ENCODE peak calls at places on chromosomes 16 and 17, in four cellular contexts. O is left cardiac atrium; J is Panc1; F is activated CD8-positive, alpha-beta T cell treated with anti-CD3 and anti-CD28 coated beads, Interleukin-2, amount 10 ng/mL, durations not matched to agents 7 days and 5 days. H is an unnamed sample.

GRCh38 chr17:29677139-29677834 is 54.6 kb upstream of the CORO6 start:
- ATAC-seq in O (peak; percentile 85), F (no peak), J (no peak), H (no peak)

GRCh38 chr16:10888320-10888937 is 11.4 kb downstream of the CIITA start:
- ATAC-seq in F (no peak), O (no peak), J (no peak), H (no peak)

GRCh38 chr17:76981545-76982295 is 113.5 kb downstream of the MGAT5B start:
- ATAC-seq in F (no peak), O (no peak), J (no peak), H (no peak)

GRCh38 chr16:15754821-15755534 is 101.8 kb downstream of the MYH11 start:
- ATAC-seq in O (no peak), F (no peak), J (no peak), H (no peak)

GRCh38 chr16:49018259-49018931 is 263.2 kb downstream of the CBLN1 start:
- ATAC-seq in J (no peak), F (no peak), O (no peak), H (no peak)

GRCh38 chr16:84897911-84898377 is 78.2 kb downstream of the CRISPLD2 start:
- ATAC-seq in O (peak; percentile 15), F (no peak), J (no peak), H (no peak)

GRCh38 chr17:65931246-65932149 is 260.4 kb downstream of the CEP112 start:
- ATAC-seq in F (no peak), O (peak; percentile 88), J (no peak), H (no peak)

GRCh38 chr17:78252111-78252634 is 20.7 kb downstream of the TMEM235 start:
- ATAC-seq in F (peak; percentile 50), J (no peak), O (no peak), H (no peak)

GRCh38 chr16:22091721-22092120 is 620 bp upstream of the VWA3A start:
- ATAC-seq in J (peak; percentile 17), F (no peak), O (no peak), H (no peak)

GRCh38 chr17:48718162-48718780 is 4.0 kb downstream of the PRAC1 start:
- ATAC-seq in O (no peak), F (no peak), J (no peak), H (no peak)

GRCh38 chr17:64091571-64091970 is 38.4 kb downstream of the ERN1 start:
- ATAC-seq in F (peak; percentile 21), J (no peak), O (no peak), H (no peak)

GRCh38 chr17:37481001-37481665 is 8.6 kb upstream of the DUSP14 start:
- ATAC-seq in J (no peak), O (no peak), F (no peak), H (no peak)

GRCh38 chr17:80941743-80942211 is 49.9 kb upstream of the CHMP6 start:
- ATAC-seq in J (no peak), O (peak; percentile 39), F (no peak), H (no peak)

GRCh38 chr16:68472581-68472980 is 24.3 kb upstream of the SMPD3 start:
- ATAC-seq in J (no peak), O (no peak), F (no peak), H (no peak)

GRCh38 chr16:30000768-30001631 is 5.0 kb downstream of the INO80E start:
- ATAC-seq in J (no peak), O (no peak), F (no peak), H (no peak)

GRCh38 chr16:13429411-13429810 is 490.5 kb upstream of the ERCC4 start:
- ATAC-seq in J (no peak), F (no peak), O (no peak), H (no peak)

GRCh38 chr17:38463451-38463858 is 35.2 kb downstream of the ARHGAP23 start:
- ATAC-seq in F (no peak), O (peak; percentile 29), J (no peak), H (no peak)

GRCh38 chr16:84775262-84775810 is 44.4 kb upstream of the CRISPLD2 start:
- ATAC-seq in F (no peak), O (no peak), J (no peak), H (no peak)

GRCh38 chr17:36827056-36827455 is 110.2 kb upstream of the LHX1 start:
- ATAC-seq in F (no peak), O (no peak), J (no peak), H (no peak)

GRCh38 chr17:36616391-36617029 is 15.1 kb downstream of the MRM1 start:
- ATAC-seq in F (no peak), J (no peak), O (no peak), H (no peak)

H was measured in SK-N-SH treated with all-trans-retinoic acid at 6 μM for 48 hours.